ENCODE peak calls at places on chromosomes 5 and 9, in eight cellular contexts. T is left cardiac atrium; N is aorta; A is sigmoid colon; U is stimulated activated CD4-positive, alpha-beta T cell treated with anti-CD3 and anti-CD28 coated beads, Interleukin-15, amount 100 ng/mL, for 24 hours; Z is MCF 10A; J is islet precursor cell; Q is NCI-H460. X is an unnamed sample.

GRCh38 chr9:130780865-130781504 is 54.1 kb upstream of the ABL1 start:
- DNase-seq in Z (peak; percentile 96), T (peak; percentile 76), U (no peak), A (peak; percentile 95), N (peak; percentile 88), J (no peak), Q (peak; percentile 96), X (no peak)

GRCh38 chr9:136091582-136092352 is 3.3 kb downstream of the NACC2 start:
- DNase-seq in Z (no peak), T (no peak), U (no peak), Q (no peak), J (peak; percentile 79), A (no peak), N (no peak), X (no peak)

GRCh38 chr9:104367507-104367906 is 136.6 kb upstream of the OR13F1 start:
- DNase-seq in N (no peak), T (no peak), J (no peak), Z (no peak), A (no peak), U (no peak), Q (no peak), X (no peak)

GRCh38 chr5:37619353-37619752 is 220.5 kb downstream of the GDNF start:
- DNase-seq in T (no peak), J (no peak), Z (peak; percentile 18), A (no peak), Q (no peak), U (no peak), N (no peak), X (no peak)

GRCh38 chr5:65390208-65390607 is 91.5 kb downstream of the ADAMTS6 start:
- DNase-seq in T (no peak), J (no peak), A (no peak), N (no peak), Q (no peak), U (no peak), Z (no peak), X (no peak)

GRCh38 chr9:100473271-100474081 is 527 bp downstream of the TMEFF1 start:
- DNase-seq in J (peak; percentile 77), U (peak; percentile 60), Z (peak; percentile 17), Q (no peak), T (peak; percentile 24), N (peak; percentile 78), A (no peak), X (peak; percentile 48)

GRCh38 chr5:101306391-101307137 is 403.5 kb upstream of the ST8SIA4 start:
- DNase-seq in N (no peak), J (no peak), T (no peak), U (no peak), Z (peak; percentile 8), A (no peak), Q (peak; percentile 12), X (no peak)

GRCh38 chr5:154236-154635 is 37.1 kb upstream of the LRRC14B start:
- DNase-seq in Q (no peak), U (no peak), A (no peak), T (no peak), Z (no peak), N (no peak), J (no peak), X (no peak)

GRCh38 chr5:177312649-177313181 is 1.0 kb upstream of the MXD3 start:
- DNase-seq in U (peak; percentile 73), Z (peak; percentile 56), N (peak; percentile 74), Q (no peak), J (peak; percentile 89), A (peak; percentile 56), T (no peak), X (no peak)

GRCh38 chr9:135507104-135508035 is 6.9 kb downstream of the MRPS2 start:
- DNase-seq in N (peak; percentile 67), Q (no peak), A (peak; percentile 52), T (no peak), J (peak; percentile 55), Z (no peak), U (no peak), X (no peak)

GRCh38 chr9:93911871-93912554 is 43.1 kb downstream of the BARX1 start:
- DNase-seq in N (no peak), Q (no peak), U (no peak), T (peak; percentile 52), J (no peak), A (no peak), Z (no peak), X (peak; percentile 35)

GRCh38 chr5:64557911-64558310 is 52.1 kb downstream of the RGS7BP start:
- DNase-seq in J (no peak), Z (no peak), T (no peak), N (no peak), U (no peak), A (no peak), Q (no peak), X (no peak)

GRCh38 chr5:120504057-120504456 is 40.0 kb downstream of the PRR16 start:
- DNase-seq in U (no peak), J (no peak), Q (no peak), Z (peak; percentile 39), N (no peak), A (no peak), T (no peak), X (no peak)

GRCh38 chr5:91383956-91384300 is 811 bp upstream of the ARRDC3 start:
- DNase-seq in Q (no peak), J (no peak), A (no peak), Z (peak; percentile 35), T (no peak), U (peak; percentile 9), N (no peak), X (peak; percentile 26)

GRCh38 chr5:147452137-147452838 is 57.6 kb downstream of the DPYSL3 start:
- DNase-seq in Q (no peak), J (peak; percentile 75), Z (no peak), U (no peak), T (no peak), A (peak; percentile 75), N (peak; percentile 75), X (no peak)

GRCh38 chr9:69279084-69279729 is 45.8 kb upstream of the ENTREP1 start:
- DNase-seq in U (peak; percentile 54), N (no peak), A (no peak), T (no peak), Q (no peak), Z (no peak), J (no peak), X (no peak)

GRCh38 chr5:439181-439580 is 3.8 kb upstream of the EXOC3 start:
- DNase-seq in Q (no peak), U (no peak), A (peak; percentile 37), J (no peak), N (peak; percentile 13), Z (no peak), T (peak; percentile 6), X (no peak)

GRCh38 chr9:115413766-115414382 is 295.9 kb upstream of the TNC start:
- DNase-seq in N (no peak), Q (no peak), U (no peak), T (no peak), Z (no peak), J (no peak), A (no peak), X (no peak)

GRCh38 chr9:16726023-16726422 is 144.4 kb downstream of the BNC2 start:
- DNase-seq in Q (no peak), U (no peak), Z (peak; percentile 37), T (no peak), A (no peak), N (no peak), J (no peak), X (peak; percentile 13)

GRCh38 chr5:81247441-81247972 is 14.4 kb downstream of the CKMT2 start:
- DNase-seq in A (no peak), Q (no peak), Z (no peak), T (no peak), N (no peak), U (no peak), J (no peak), X (peak; percentile 39)

GRCh38 chr5:60453186-60453976 is 246.6 kb downstream of the DEPDC1B start:
- DNase-seq in N (no peak), A (no peak), U (no peak), Q (no peak), Z (no peak), J (no peak), T (no peak), X (peak; percentile 8)

GRCh38 chr9:35719546-35719945 is 12.4 kb downstream of the TLN1 start:
- DNase-seq in U (no peak), A (peak; percentile 59), J (no peak), N (no peak), T (no peak), Z (no peak), Q (no peak), X (no peak)

GRCh38 chr9:34716711-34717110 is 6.8 kb upstream of the CCL21 start:
- DNase-seq in N (no peak), T (no peak), Q (no peak), A (no peak), U (no peak), J (no peak), Z (no peak), X (no peak)

GRCh38 chr9:83166369-83166768 is 103.4 kb upstream of the RASEF start:
- DNase-seq in U (no peak), N (no peak), A (no peak), T (no peak), J (peak; percentile 67), Z (peak; percentile 73), Q (no peak), X (peak; percentile 69)

GRCh38 chr9:4750021-4750673 is 9.1 kb upstream of the AK3 start:
- DNase-seq in Z (peak; percentile 64), Q (peak; percentile 40), T (no peak), J (peak; percentile 76), N (no peak), A (no peak), U (no peak), X (no peak)

GRCh38 chr5:180007582-180007981 is 64.0 kb downstream of the RNF130 start:
- DNase-seq in Z (no peak), N (no peak), T (no peak), J (no peak), U (no peak), Q (no peak), A (no peak), X (no peak)

GRCh38 chr5:34914671-34915138 is 599 bp downstream of the RAD1 start:
- DNase-seq in Q (peak; percentile 12), T (peak; percentile 39), J (peak; percentile 61), A (peak; percentile 69), N (no peak), U (peak; percentile 31), Z (no peak), X (no peak)

X was measured in RWPE1.